ENCODE peak calls at places on chromosomes 5 and 9, in nine cellular contexts. F is putamen; P is AML-193; J is effector memory CD8-positive, alpha-beta T cell; H is T-helper 9 cell; Y is H7; B is activated CD8-positive, alpha-beta T cell treated with anti-CD3 and anti-CD28 coated beads, Interleukin-2, amount 10 ng/mL, durations not matched to agents 7 days and 5 days; N is ACHN; W is activated T-cell treated with anti-CD3 and anti-CD28 coated beads for 1 hour. L is an unnamed sample.

GRCh38 chr5:111691914-111692313 is 65.1 kb downstream of the NREP start:
- DNase-seq in F (no peak), P (no peak), J (no peak), H (no peak), Y (no peak), B (no peak), N (no peak), W (no peak), L (no peak)

GRCh38 chr9:110115341-110115820 is 92.6 kb downstream of the C9orf152 start:
- DNase-seq in F (peak; percentile 58), P (no peak), J (no peak), H (no peak), Y (no peak), B (no peak), N (no peak), W (no peak), L (no peak)

GRCh38 chr9:82665324-82665723 is 397.6 kb downstream of the RASEF start:
- DNase-seq in F (no peak), P (no peak), J (no peak), H (no peak), Y (no peak), B (no peak), N (no peak), W (no peak), L (no peak)

GRCh38 chr5:167753725-167754490 is 537.5 kb upstream of the WWC1 start:
- DNase-seq in F (no peak), P (no peak), J (no peak), H (no peak), Y (no peak), B (no peak), N (no peak), W (no peak), L (no peak)

GRCh38 chr5:80282054-80282453 is 26.2 kb upstream of the SERINC5 start:
- DNase-seq in F (no peak), P (no peak), J (no peak), H (no peak), Y (no peak), B (no peak), N (no peak), W (no peak), L (no peak)

GRCh38 chr5:169009171-169009570 is 291.8 kb downstream of the SLIT3 start:
- DNase-seq in F (no peak), P (no peak), J (no peak), H (no peak), Y (no peak), B (no peak), N (no peak), W (no peak), L (no peak)

GRCh38 chr9:137672907-137673791 is 54.3 kb downstream of the EHMT1 start:
- DNase-seq in F (peak; percentile 69), P (peak; percentile 61), J (peak; percentile 40), H (peak; percentile 8), Y (peak; percentile 85), B (peak; percentile 66), N (peak; percentile 53), W (peak; percentile 10), L (peak; percentile 23)

GRCh38 chr9:18359335-18359734 is 114.6 kb upstream of the ADAMTSL1 start:
- DNase-seq in F (no peak), P (no peak), J (no peak), H (no peak), Y (no peak), B (no peak), N (no peak), W (no peak), L (no peak)

GRCh38 chr5:155381654-155382053 is 368.1 kb downstream of the KIF4B start:
- DNase-seq in F (no peak), P (no peak), J (no peak), H (no peak), Y (no peak), B (no peak), N (no peak), W (no peak), L (no peak)

GRCh38 chr9:134455951-134456739 is 129.9 kb downstream of the RXRA start:
- DNase-seq in F (no peak), P (peak; percentile 60), J (peak; percentile 63), H (peak; percentile 57), Y (no peak), B (peak; percentile 84), N (no peak), W (peak; percentile 57), L (peak; percentile 76)

GRCh38 chr5:132001647-132002561 is 9.6 kb downstream of the ACSL6 start:
- DNase-seq in F (no peak), P (no peak), J (no peak), H (no peak), Y (no peak), B (no peak), N (no peak), W (no peak), L (no peak)

GRCh38 chr5:135242021-135242480 is 157.0 kb downstream of the MACROH2A1 start:
- DNase-seq in F (no peak), P (no peak), J (no peak), H (no peak), Y (no peak), B (no peak), N (peak; percentile 11), W (no peak), L (no peak)

GRCh38 chr5:41708604-41708940 is 161.7 kb downstream of the OXCT1 start:
- DNase-seq in F (no peak), P (no peak), J (no peak), H (no peak), Y (no peak), B (no peak), N (no peak), W (no peak), L (no peak)

GRCh38 chr9:93058357-93059096 is at the start of gene SUSD3:
- DNase-seq in F (no peak), P (peak; percentile 19), J (peak; percentile 49), H (peak; percentile 55), Y (peak; percentile 99), B (peak; percentile 73), N (no peak), W (peak; percentile 52), L (no peak)

GRCh38 chr9:116250881-116251280 is 97.3 kb downstream of the PAPPA start:
- DNase-seq in F (no peak), P (no peak), J (no peak), H (no peak), Y (no peak), B (no peak), N (no peak), W (no peak), L (no peak)

GRCh38 chr5:56064984-56065383 is 70.2 kb upstream of the IL6ST start:
- DNase-seq in F (no peak), P (no peak), J (no peak), H (no peak), Y (no peak), B (no peak), N (no peak), W (no peak), L (no peak)

GRCh38 chr9:75230469-75230868 is 142.2 kb downstream of the OSTF1 start:
- DNase-seq in F (no peak), P (no peak), J (no peak), H (no peak), Y (no peak), B (no peak), N (no peak), W (no peak), L (no peak)

GRCh38 chr5:173016621-173017046 is 33.1 kb downstream of the ATP6V0E1 start:
- DNase-seq in F (peak; percentile 55), P (no peak), J (no peak), H (no peak), Y (no peak), B (no peak), N (no peak), W (no peak), L (peak; percentile 52)

GRCh38 chr9:122810306-122810946 is 10.5 kb downstream of the OR1K1 start:
- DNase-seq in F (peak; percentile 74), P (peak; percentile 56), J (peak; percentile 62), H (peak; percentile 64), Y (peak; percentile 82), B (peak; percentile 85), N (peak; percentile 68), W (peak; percentile 72), L (no peak)

GRCh38 chr5:103918668-103919367 is 356.2 kb upstream of the NUDT12 start:
- DNase-seq in F (no peak), P (no peak), J (no peak), H (no peak), Y (no peak), B (no peak), N (peak; percentile 33), W (no peak), L (peak; percentile 55)